ENCODE peak calls at places on chromosomes 5 and 9, in eight cellular contexts. M is foreskin fibroblast, C is AG09309, L is endothelial cell, X is IMR-90, O is mucosa of descending colon, T is lower leg skin, F is AG09319. K is an unnamed sample.

GRCh38 chr9:20264896-20265295 is 357.4 kb downstream of the MLLT3 start:
- DNase-seq in M (no peak), C (no peak), L (no peak), X (no peak), O (no peak), T (no peak), F (no peak), K (no peak)

GRCh38 chr5:152259702-152260101 is 145.4 kb downstream of the NMUR2 start:
- DNase-seq in M (no peak), C (no peak), L (no peak), X (no peak), O (no peak), T (no peak), F (no peak), K (no peak)

GRCh38 chr5:138974227-138975063 is 99.3 kb upstream of the LRRTM2 start:
- DNase-seq in M (peak), C (no peak), L (no peak), X (peak), O (no peak), T (peak), F (no peak), K (no peak)

GRCh38 chr5:137954131-137954879 is 65.0 kb downstream of the PKD2L2 start:
- DNase-seq in M (peak), C (peak), L (no peak), X (peak), O (no peak), T (peak), F (peak), K (no peak)

GRCh38 chr5:72624641-72625236 is 117.5 kb upstream of the ZNF366 start:
- DNase-seq in M (peak), C (peak), L (no peak), X (peak), O (no peak), T (no peak), F (no peak), K (no peak)

GRCh38 chr5:76016258-76016657 is 66.9 kb upstream of the SV2C start:
- DNase-seq in M (no peak), C (no peak), L (no peak), X (no peak), O (no peak), T (no peak), F (no peak), K (no peak)

GRCh38 chr5:83473344-83474169 is 2.0 kb downstream of the VCAN start:
- DNase-seq in M (peak), C (peak), L (peak), X (peak), O (peak), T (peak), F (peak), K (peak)

GRCh38 chr5:72552041-72552557 is 44.9 kb upstream of the ZNF366 start:
- DNase-seq in M (peak), C (peak), L (no peak), X (peak), O (no peak), T (no peak), F (peak), K (no peak)

GRCh38 chr9:131736440-131736839 is 3.4 kb downstream of the RAPGEF1 start:
- DNase-seq in M (no peak), C (no peak), L (no peak), X (no peak), O (no peak), T (no peak), F (no peak), K (no peak)

GRCh38 chr9:6551126-6551525 is 94.4 kb downstream of the GLDC start:
- DNase-seq in M (no peak), C (no peak), L (no peak), X (no peak), O (no peak), T (no peak), F (no peak), K (no peak)

GRCh38 chr5:147481857-147482256 is 28.0 kb downstream of the DPYSL3 start:
- DNase-seq in M (peak), C (no peak), L (no peak), X (peak), O (no peak), T (no peak), F (no peak), K (no peak)

GRCh38 chr5:72472666-72473422 is 34.4 kb downstream of the ZNF366 start:
- DNase-seq in M (peak), C (no peak), L (no peak), X (no peak), O (no peak), T (no peak), F (no peak), K (no peak)

GRCh38 chr5:177312649-177313181 is 1.0 kb upstream of the MXD3 start:
- DNase-seq in M (no peak), C (no peak), L (no peak), X (no peak), O (peak), T (no peak), F (no peak), K (no peak)

GRCh38 chr9:136542246-136543041 is 3.4 kb downstream of the NOTCH1 start:
- DNase-seq in M (no peak), C (no peak), L (no peak), X (no peak), O (no peak), T (no peak), F (no peak), K (no peak)

GRCh38 chr5:69048233-69048632 is 45.6 kb upstream of the SLC30A5 start:
- DNase-seq in M (no peak), C (no peak), L (no peak), X (no peak), O (no peak), T (no peak), F (no peak), K (no peak)

GRCh38 chr5:172939045-172939444 is 20.2 kb upstream of the RPL26L1 start:
- DNase-seq in M (no peak), C (no peak), L (peak), X (peak), O (no peak), T (no peak), F (no peak), K (no peak)

GRCh38 chr9:12916037-12916436 is 141.2 kb downstream of the LURAP1L start:
- DNase-seq in M (peak), C (no peak), L (no peak), X (peak), O (no peak), T (no peak), F (no peak), K (no peak)

GRCh38 chr9:125966959-125967711 is 220.0 kb downstream of the PBX3 start:
- DNase-seq in M (no peak), C (no peak), L (no peak), X (no peak), O (no peak), T (no peak), F (no peak), K (no peak)

GRCh38 chr5:78360674-78361225 is 333 bp downstream of the SCAMP1 start:
- DNase-seq in M (no peak), C (no peak), L (peak), X (no peak), O (peak), T (peak), F (no peak), K (peak)

GRCh38 chr9:94018628-94019027 is 63.5 kb upstream of the BARX1 start:
- DNase-seq in M (peak), C (no peak), L (no peak), X (peak), O (no peak), T (no peak), F (peak), K (no peak)

GRCh38 chr5:116454417-116454927 is 120.2 kb downstream of the SEMA6A start:
- DNase-seq in M (peak), C (peak), L (no peak), X (peak), O (no peak), T (peak), F (peak), K (no peak)

GRCh38 chr9:8766096-8766495 is 966.5 kb upstream of the DMAC1 start:
- DNase-seq in M (no peak), C (no peak), L (no peak), X (no peak), O (no peak), T (no peak), F (no peak), K (no peak)

GRCh38 chr5:72129730-72130129 is 22.5 kb downstream of the MAP1B start:
- DNase-seq in M (no peak), C (no peak), L (no peak), X (peak), O (no peak), T (no peak), F (no peak), K (no peak)

GRCh38 chr9:4904322-4905134 is 80.5 kb upstream of the JAK2 start:
- DNase-seq in M (peak), C (peak), L (no peak), X (peak), O (no peak), T (no peak), F (peak), K (no peak)

GRCh38 chr9:89122944-89123343 is 55.7 kb downstream of the SHC3 start:
- DNase-seq in M (peak), C (peak), L (no peak), X (peak), O (no peak), T (peak), F (peak), K (no peak)

GRCh38 chr9:86766912-86767311 is 180.4 kb downstream of the GAS1 start:
- DNase-seq in M (peak), C (peak), L (no peak), X (peak), O (no peak), T (no peak), F (peak), K (no peak)

GRCh38 chr5:115414406-115415142 is 118.1 kb upstream of the CCDC112 start:
- DNase-seq in M (peak), C (peak), L (no peak), X (peak), O (no peak), T (no peak), F (peak), K (no peak)

GRCh38 chr9:114653556-114654159 is 3.9 kb downstream of the TEX53 start:
- DNase-seq in M (peak), C (peak), L (peak), X (peak), O (no peak), T (peak), F (peak), K (peak)

GRCh38 chr5:62258654-62259053 is 47.4 kb upstream of the KIF2A start:
- DNase-seq in M (no peak), C (no peak), L (no peak), X (no peak), O (no peak), T (no peak), F (no peak), K (no peak)

GRCh38 chr5:13251623-13252367 is 692.7 kb downstream of the DNAH5 start:
- DNase-seq in M (no peak), C (no peak), L (peak), X (no peak), O (no peak), T (no peak), F (no peak), K (no peak)

GRCh38 chr5:153498516-153498915 is 8.0 kb downstream of the GRIA1 start:
- DNase-seq in M (no peak), C (no peak), L (no peak), X (no peak), O (no peak), T (no peak), F (no peak), K (no peak)

GRCh38 chr9:22308177-22308576 is 138.4 kb upstream of the DMRTA1 start:
- DNase-seq in M (no peak), C (no peak), L (no peak), X (no peak), O (no peak), T (no peak), F (no peak), K (no peak)

GRCh38 chr9:113886003-113886324 is 9.9 kb downstream of the ZNF618 start:
- DNase-seq in M (no peak), C (no peak), L (no peak), X (peak), O (no peak), T (no peak), F (no peak), K (no peak)

GRCh38 chr5:42498000-42498399 is 74.8 kb downstream of the GHR start:
- DNase-seq in M (no peak), C (no peak), L (no peak), X (no peak), O (no peak), T (no peak), F (no peak), K (no peak)

GRCh38 chr9:32968101-32969011 is 33.1 kb downstream of the APTX start:
- DNase-seq in M (peak), C (no peak), L (peak), X (peak), O (no peak), T (peak), F (no peak), K (no peak)

GRCh38 chr9:6133346-6134063 is 82.1 kb upstream of the IL33 start:
- DNase-seq in M (no peak), C (no peak), L (no peak), X (no peak), O (no peak), T (no peak), F (no peak), K (no peak)

GRCh38 chr9:110871736-110872135 is 166.5 kb downstream of the LPAR1 start:
- DNase-seq in M (no peak), C (no peak), L (no peak), X (no peak), O (no peak), T (no peak), F (no peak), K (no peak)

GRCh38 chr9:110877376-110877775 is 160.9 kb downstream of the LPAR1 start:
- DNase-seq in M (no peak), C (no peak), L (no peak), X (no peak), O (no peak), T (no peak), F (no peak), K (no peak)

GRCh38 chr9:110880123-110880522 is 158.1 kb downstream of the LPAR1 start:
- DNase-seq in M (peak), C (peak), L (no peak), X (peak), O (no peak), T (no peak), F (peak), K (no peak)

GRCh38 chr9:110869931-110870330 is 168.3 kb downstream of the LPAR1 start:
- DNase-seq in M (no peak), C (no peak), L (no peak), X (no peak), O (no peak), T (no peak), F (no peak), K (no peak)

DNA sequence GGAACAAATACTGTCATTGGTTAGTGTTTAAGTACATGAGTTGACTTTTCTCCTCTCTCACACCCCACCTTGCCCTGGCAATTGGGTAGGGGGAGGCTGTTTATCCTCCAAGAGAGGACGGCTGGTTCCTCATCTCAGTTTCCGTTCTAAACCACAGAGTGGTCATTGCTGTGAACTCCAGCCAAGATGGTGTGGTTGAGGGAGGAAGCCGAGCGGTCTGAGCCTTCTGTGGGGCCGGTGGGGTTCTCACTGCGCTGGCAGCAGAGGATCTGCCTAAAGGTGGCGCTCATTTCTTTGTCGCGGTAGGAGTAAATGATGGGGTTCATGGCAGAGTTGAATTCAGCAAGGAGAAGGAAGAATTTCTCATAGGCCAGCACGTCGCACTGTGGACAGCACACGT is 163.0 kb downstream of the LPAR1 start:
- DNase-seq in M (no peak), C (no peak), L (peak), X (no peak), O (peak), T (peak), F (no peak), K (no peak)
- TF ChIP-seq CTCF in M (no peak), C (no peak), L (no peak), X (no peak), O (no peak), T (no peak), F (no peak), K (no peak)

GRCh38 chr9:73067074-73067473 is 84.6 kb upstream of the ANXA1 start:
- DNase-seq in M (no peak), C (no peak), L (no peak), X (no peak), O (no peak), T (no peak), F (no peak), K (no peak)
- TF ChIP-seq CTCF in M (no peak), C (no peak), L (no peak), X (no peak), O (no peak), T (no peak), F (no peak), K (no peak)

GRCh38 chr5:119453045-119453383 is 717 bp downstream of the HSD17B4 start:
- DNase-seq in M (peak), C (no peak), L (no peak), X (peak), O (no peak), T (no peak), F (no peak), K (no peak)

GRCh38 chr5:119452060-119452372 is 281 bp upstream of the HSD17B4 start:
- DNase-seq in M (no peak), C (no peak), L (no peak), X (no peak), O (no peak), T (no peak), F (no peak), K (no peak)

GRCh38 chr5:119449882-119450281 is 2.4 kb upstream of the HSD17B4 start:
- DNase-seq in M (no peak), C (no peak), L (no peak), X (no peak), O (no peak), T (no peak), F (no peak), K (no peak)

GRCh38 chr5:119452373-119453044 is at the start of gene HSD17B4:
- DNase-seq in M (peak), C (peak), L (peak), X (peak), O (peak), T (peak), F (peak), K (peak)

DNA sequence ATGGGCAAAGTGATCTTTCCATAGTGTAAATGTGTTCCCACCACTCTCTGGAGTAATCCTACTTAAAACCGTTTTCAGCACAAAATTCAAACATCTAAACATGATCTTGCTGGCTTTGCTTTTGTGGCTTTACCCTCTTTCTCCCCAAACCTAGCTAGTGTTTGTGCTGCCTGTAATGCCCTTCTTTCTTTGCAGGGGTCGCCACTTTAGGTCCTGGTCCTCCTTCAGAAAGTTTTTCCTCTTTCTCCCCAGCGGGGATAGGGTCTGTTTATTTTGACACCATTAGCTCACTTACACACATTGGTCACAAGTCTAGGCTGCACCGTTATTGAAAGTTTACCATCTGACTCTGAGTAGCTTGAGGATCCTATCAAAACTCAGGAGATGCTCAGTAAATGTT is 736 bp upstream of the HSD17B4 start:
- DNase-seq in M (no peak), C (no peak), L (no peak), X (no peak), O (no peak), T (no peak), F (no peak), K (no peak)
- TF ChIP-seq CTCF in M (no peak), C (no peak), L (no peak), X (no peak), O (no peak), T (no peak), F (no peak), K (no peak)

GRCh38 chr5:82165740-82166530 is 112.2 kb downstream of the RPS23 start:
- DNase-seq in M (peak), C (peak), L (peak), X (peak), O (no peak), T (peak), F (peak), K (no peak)
- TF ChIP-seq CTCF in M (peak), C (peak), L (peak), X (peak), O (no peak), T (no peak), F (peak), K (no peak)

GRCh38 chr5:90134892-90135291 is 274.7 kb downstream of the CETN3 start:
- DNase-seq in M (peak), C (no peak), L (no peak), X (peak), O (no peak), T (peak), F (no peak), K (no peak)

GRCh38 chr5:90136952-90137528 is 272.5 kb downstream of the CETN3 start:
- DNase-seq in M (no peak), C (no peak), L (no peak), X (no peak), O (no peak), T (no peak), F (no peak), K (no peak)

GRCh38 chr5:90133941-90134340 is 275.6 kb downstream of the CETN3 start:
- DNase-seq in M (no peak), C (no peak), L (no peak), X (no peak), O (no peak), T (no peak), F (no peak), K (no peak)

GRCh38 chr5:90134381-90134780 is 275.2 kb downstream of the CETN3 start:
- DNase-seq in M (no peak), C (no peak), L (no peak), X (no peak), O (no peak), T (no peak), F (no peak), K (no peak)

DNA sequence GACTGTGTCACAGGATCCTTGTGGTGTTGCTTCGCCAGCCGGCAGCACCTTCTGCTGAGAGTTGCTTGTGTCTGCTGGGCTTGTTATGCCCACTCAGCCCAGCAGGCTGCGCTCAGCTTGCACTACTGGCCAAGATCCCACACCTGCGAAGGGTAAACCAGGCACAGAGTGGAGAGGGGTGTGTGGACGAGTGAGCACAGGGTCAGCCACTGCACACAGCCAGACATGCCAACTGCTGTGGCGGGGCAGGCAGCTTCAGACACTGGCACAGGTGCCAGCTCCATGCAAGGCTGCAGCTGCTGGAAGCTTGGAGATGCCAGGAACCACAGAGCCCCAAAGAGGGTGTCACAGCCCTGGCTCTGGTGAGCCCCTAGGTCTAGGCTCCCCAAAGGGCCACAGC is 273.6 kb downstream of the CETN3 start:
- DNase-seq in M (no peak), C (no peak), L (peak), X (no peak), O (peak), T (no peak), F (no peak), K (no peak)
- TF ChIP-seq CTCF in M (no peak), C (no peak), L (peak), X (no peak), O (peak), T (no peak), F (no peak), K (no peak)

DNA sequence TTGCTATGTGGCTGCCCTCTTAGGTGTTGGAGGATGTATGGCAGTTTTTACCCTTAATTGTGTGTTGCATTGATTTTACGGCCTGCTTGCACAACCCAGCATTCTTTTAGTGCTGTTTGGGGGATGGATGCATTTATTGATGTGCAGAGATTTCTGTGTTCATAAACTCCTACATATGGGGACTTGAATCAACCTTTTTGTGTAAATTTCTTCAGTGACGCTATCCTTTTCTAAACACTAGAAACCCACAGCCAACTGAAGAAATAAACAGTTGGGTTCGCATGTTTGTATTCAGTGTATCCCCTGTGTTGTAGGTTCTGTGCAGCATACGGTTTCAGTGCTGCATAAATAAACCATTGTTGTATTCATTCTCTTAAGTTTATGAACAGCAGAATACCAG is 263.6 kb downstream of the RASEF start:
- DNase-seq in M (no peak), C (no peak), L (no peak), X (peak), O (no peak), T (no peak), F (no peak), K (no peak)
- TF ChIP-seq CTCF in M (no peak), C (no peak), L (no peak), X (no peak), O (no peak), T (no peak), F (no peak), K (no peak)

GRCh38 chr5:38317887-38318286 is 59.5 kb downstream of the EGFLAM start:
- DNase-seq in M (no peak), C (no peak), L (no peak), X (no peak), O (no peak), T (no peak), F (no peak), K (no peak)
- TF ChIP-seq CTCF in M (no peak), C (no peak), L (no peak), X (no peak), O (no peak), T (no peak), F (no peak), K (no peak)

GRCh38 chr9:17669206-17669605 is 90.3 kb downstream of the SH3GL2 start:
- DNase-seq in M (no peak), C (no peak), L (no peak), X (no peak), O (no peak), T (no peak), F (no peak), K (no peak)
- TF ChIP-seq CTCF in M (no peak), C (no peak), L (no peak), X (no peak), O (no peak), T (no peak), F (no peak), K (no peak)

K was measured in mesothelial cell of epicardium.